ENCODE peak calls at places on chromosomes 7 and 10, in four cellular contexts. P is stimulated activated CD4-positive, alpha-beta T cell treated with anti-CD3 and anti-CD28 coated beads, Interleukin-15, amount 100 ng/mL, for 24 hours; B is cerebellar nuclear complex; E is activated CD4-positive, alpha-beta T cell treated with anti-CD3 and anti-CD28 coated beads, Interleukin-2, amount 50 U/mL, for 24 hours. X is an unnamed sample.

GRCh38 chr7:47574473-47575328 is 7.2 kb downstream of the TNS3 start:
- DNase-seq in P (no peak), E (no peak), B (no peak), X (no peak)

GRCh38 chr10:125101049-125101448 is 59.3 kb downstream of the CTBP2 start:
- DNase-seq in E (no peak), P (no peak), B (peak), X (no peak)

GRCh38 chr10:21176934-21177480 is 279.9 kb upstream of the NEBL start:
- DNase-seq in B (peak), E (no peak), P (no peak), X (no peak)

GRCh38 chr10:63416376-63416775 is 49.4 kb downstream of the JMJD1C start:
- DNase-seq in P (no peak), B (no peak), E (no peak), X (peak)

GRCh38 chr7:90843467-90843866 is 247.3 kb downstream of the CDK14 start:
- DNase-seq in E (no peak), P (no peak), B (no peak), X (no peak)

GRCh38 chr7:81710751-81711150 is 59.1 kb downstream of the HGF start:
- DNase-seq in E (no peak), B (no peak), P (no peak), X (no peak)

GRCh38 chr10:69774596-69774995 is 27.1 kb upstream of the COL13A1 start:
- DNase-seq in E (no peak), B (no peak), P (no peak), X (no peak)

GRCh38 chr10:126001579-126001978 is 105.2 kb downstream of the FANK1 start:
- DNase-seq in B (no peak), P (no peak), E (no peak), X (no peak)

GRCh38 chr7:100466830-100467605 is 3.0 kb upstream of the SPACDR start:
- DNase-seq in P (no peak), B (no peak), E (no peak), X (no peak)

GRCh38 chr7:155510975-155511595 is 35.3 kb downstream of the CNPY1 start:
- DNase-seq in B (no peak), E (no peak), P (no peak), X (no peak)

GRCh38 chr7:94003446-94004023 is 620 bp downstream of the BET1 start:
- DNase-seq in E (no peak), P (peak), B (no peak), X (peak)

GRCh38 chr10:129848571-129849451 is 115.3 kb downstream of the EBF3 start:
- DNase-seq in P (no peak), E (no peak), B (no peak), X (no peak)

GRCh38 chr7:76372984-76373833 is 14.4 kb upstream of the YWHAG start:
- DNase-seq in E (no peak), B (no peak), P (no peak), X (peak)

GRCh38 chr10:4535531-4535930 is 290.5 kb upstream of the AKR1E2 start:
- DNase-seq in E (no peak), P (no peak), B (no peak), X (no peak)

GRCh38 chr10:76150139-76150885 is 718.9 kb downstream of the LRMDA start:
- DNase-seq in P (no peak), B (no peak), E (no peak), X (no peak)

GRCh38 chr7:69109879-69110278 is 488.4 kb upstream of the AUTS2 start:
- DNase-seq in B (no peak), E (no peak), P (no peak), X (no peak)

GRCh38 chr7:14418633-14419032 is 429.2 kb upstream of the ETV1 start:
- DNase-seq in P (no peak), E (no peak), B (no peak), X (no peak)

GRCh38 chr7:25308246-25308645 is 80.0 kb upstream of the NPVF start:
- DNase-seq in P (no peak), E (no peak), B (no peak), X (no peak)

GRCh38 chr7:150489812-150490211 is 24.9 kb upstream of the GIMAP7 start:
- DNase-seq in E (no peak), P (no peak), B (no peak), X (no peak)

X was measured in erythroblast.